ENCODE peak calls at places on chromosomes 2 and 18, in eight cellular contexts. G is ACHN; I is activated CD4-positive, alpha-beta T cell treated with anti-CD3 and anti-CD28 coated beads, Interleukin-2, amount 50 U/mL, for 24 hours; F is M059J; A is NK-92 treated with Interleukin-12 subunit alpha and Interleukin-12 subunit beta, amount 100 ng/mL, for 24 hours; E is mucosa of descending colon; B is mesendoderm; W is AG09319. Z is an unnamed sample.

GRCh38 chr2:96533292-96534073 is 3.1 kb upstream of the ARID5A start:
- DNase-seq in I (no peak), E (peak), G (no peak), W (no peak), B (no peak), A (no peak), F (peak), Z (peak)

GRCh38 chr2:96148410-96149217 is 3.4 kb upstream of the DUSP2 start:
- DNase-seq in G (peak), A (peak), B (peak), E (peak), F (peak), I (peak), W (peak), Z (peak)

GRCh38 chr18:49476664-49477411 is 10.2 kb downstream of the C18orf32 start:
- DNase-seq in F (peak), A (no peak), G (peak), I (no peak), E (no peak), W (peak), B (peak), Z (no peak)

GRCh38 chr2:211103989-211104388 is 547.6 kb downstream of the CPS1 start:
- DNase-seq in I (no peak), W (no peak), B (no peak), G (no peak), E (no peak), A (no peak), F (peak), Z (no peak)

GRCh38 chr2:225765845-225766244 is 366.3 kb downstream of the NYAP2 start:
- DNase-seq in E (no peak), G (no peak), W (no peak), F (no peak), A (no peak), I (no peak), B (no peak), Z (no peak)

GRCh38 chr2:241274127-241274526 is 41.3 kb downstream of the HDLBP start:
- DNase-seq in F (no peak), W (no peak), A (no peak), E (no peak), G (no peak), I (no peak), B (peak), Z (no peak)

GRCh38 chr18:13541621-13542519 is 184.5 kb downstream of the FAM210A start:
- DNase-seq in W (no peak), F (peak), I (no peak), B (no peak), A (no peak), G (no peak), E (peak), Z (peak)

GRCh38 chr2:239400000-239400831 is 604 bp downstream of the HDAC4 start:
- DNase-seq in A (no peak), F (no peak), B (no peak), I (no peak), W (no peak), E (peak), G (no peak), Z (no peak)

GRCh38 chr2:134167015-134167414 is 86.9 kb upstream of the MGAT5 start:
- DNase-seq in I (no peak), B (no peak), E (no peak), G (no peak), F (peak), A (no peak), W (no peak), Z (no peak)

GRCh38 chr18:36814994-36815393 is 13.8 kb downstream of the TPGS2 start:
- DNase-seq in W (no peak), E (no peak), B (peak), F (no peak), G (no peak), I (no peak), A (no peak), Z (no peak)

GRCh38 chr18:77063256-77063655 is 69.3 kb downstream of the MBP start:
- DNase-seq in E (peak), A (peak), F (peak), G (peak), B (no peak), W (no peak), I (peak), Z (no peak)

GRCh38 chr2:173834124-173834523 is 131.0 kb downstream of the SP3 start:
- DNase-seq in B (peak), F (no peak), I (no peak), A (no peak), G (no peak), E (no peak), W (no peak), Z (no peak)

GRCh38 chr2:170715932-170716777 is 1.0 kb downstream of the SP5 start:
- DNase-seq in B (peak), G (no peak), I (no peak), F (no peak), A (no peak), E (peak), W (no peak), Z (no peak)

GRCh38 chr2:7083580-7084509 is 166.6 kb downstream of the RNF144A start:
- DNase-seq in A (peak), W (no peak), E (no peak), F (peak), B (peak), G (peak), I (no peak), Z (no peak)

GRCh38 chr18:29164993-29165599 is 988.2 kb upstream of the CDH2 start:
- DNase-seq in A (no peak), G (peak), B (peak), E (no peak), F (peak), I (no peak), W (peak), Z (no peak)

GRCh38 chr18:46422552-46423055 is 234.4 kb downstream of the LOXHD1 start:
- DNase-seq in F (no peak), G (no peak), A (no peak), I (no peak), B (no peak), W (no peak), E (no peak), Z (no peak)

GRCh38 chr2:29460191-29460590 is 345.0 kb downstream of the CLIP4 start:
- DNase-seq in B (no peak), I (no peak), E (no peak), F (no peak), W (no peak), A (no peak), G (no peak), Z (no peak)

GRCh38 chr2:96103388-96103705 is 13.0 kb downstream of the ADRA2B start:
- DNase-seq in I (no peak), A (no peak), W (no peak), E (peak), G (no peak), F (no peak), B (no peak), Z (no peak)

GRCh38 chr2:37798315-37799005 is 126.6 kb upstream of the RMDN2 start:
- DNase-seq in E (no peak), G (no peak), F (peak), I (no peak), A (no peak), B (no peak), W (no peak), Z (no peak)

GRCh38 chr18:53991805-53992204 is 232.7 kb downstream of the MBD2 start:
- DNase-seq in B (no peak), E (no peak), G (peak), A (no peak), W (peak), I (no peak), F (peak), Z (no peak)

GRCh38 chr2:101364878-101365277 is 22.4 kb downstream of the CREG2 start:
- DNase-seq in B (no peak), W (no peak), G (no peak), I (no peak), F (no peak), E (no peak), A (no peak), Z (no peak)

GRCh38 chr2:65024149-65024829 is 31.9 kb upstream of the CEP68 start:
- DNase-seq in W (peak), G (peak), A (no peak), E (no peak), B (peak), I (no peak), F (peak), Z (no peak)

Z was measured in right lobe of liver.